ENCODE peak calls at places on chromosomes 12 and 14, in four cellular contexts. One of them, this sample, is unnamed.
A peak's percentile ranks its signal among the peaks of the same experiment; 100 is the strongest.

GRCh38 chr12:109752117-109753053 is 38.8 kb downstream of the FAM222A start:
- DNase-seq in GM12878: no peak
- DNase-seq in K562: no peak
- DNase-seq in HL-60: no peak
- DNase-seq in this sample: no peak

GRCh38 chr14:66471584-66471983 is 14.6 kb upstream of the CCDC196 start:
- DNase-seq in GM12878: no peak
- DNase-seq in K562: no peak
- DNase-seq in HL-60: no peak
- DNase-seq in this sample: no peak

GRCh38 chr12:53674977-53675700 is 744 bp downstream of the ATP5MC2 start:
- DNase-seq in GM12878: no peak
- DNase-seq in K562: no peak
- DNase-seq in HL-60: no peak
- DNase-seq in this sample: no peak

GRCh38 chr12:52525661-52526499 is 5.7 kb upstream of the KRT5 start:
- DNase-seq in GM12878: no peak
- DNase-seq in K562: no peak
- DNase-seq in HL-60: no peak
- DNase-seq in this sample: no peak

GRCh38 chr12:2414810-2415567 is 362.2 kb downstream of the CACNA1C start:
- DNase-seq in GM12878: no peak
- DNase-seq in K562: no peak
- DNase-seq in HL-60: no peak
- DNase-seq in this sample: no peak

GRCh38 chr12:100908501-100908900 is 113.9 kb downstream of the ANO4 start:
- DNase-seq in GM12878: no peak
- DNase-seq in K562: no peak
- DNase-seq in HL-60: no peak
- DNase-seq in this sample: no peak

GRCh38 chr12:753401-754237 is 1.2 kb downstream of the WNK1 start:
- DNase-seq in GM12878: no peak
- DNase-seq in K562: peak; percentile 22
- DNase-seq in HL-60: no peak
- DNase-seq in this sample: no peak

GRCh38 chr14:54329082-54329695 is 67.6 kb upstream of the CDKN3 start:
- DNase-seq in GM12878: no peak
- DNase-seq in K562: peak; percentile 26
- DNase-seq in HL-60: no peak
- DNase-seq in this sample: peak; percentile 14

GRCh38 chr14:69673578-69674305 is 62.3 kb downstream of the SUSD6 start:
- DNase-seq in GM12878: no peak
- DNase-seq in K562: no peak
- DNase-seq in HL-60: no peak
- DNase-seq in this sample: no peak

GRCh38 chr12:99131761-99132199 is 486.7 kb downstream of the APAF1 start:
- DNase-seq in GM12878: no peak
- DNase-seq in K562: no peak
- DNase-seq in HL-60: no peak
- DNase-seq in this sample: no peak

GRCh38 chr12:76242813-76243540 is 105.2 kb downstream of the BBS10 start:
- DNase-seq in GM12878: no peak
- DNase-seq in K562: no peak
- DNase-seq in HL-60: no peak
- DNase-seq in this sample: no peak

GRCh38 chr14:105213396-105213795 is 32.3 kb upstream of the NUDT14 start:
- DNase-seq in GM12878: no peak
- DNase-seq in K562: no peak
- DNase-seq in HL-60: no peak
- DNase-seq in this sample: no peak
- TF ChIP-seq POLR2AphosphoS5 in GM12878: no peak
- TF ChIP-seq POLR2AphosphoS5 in K562: no peak
- TF ChIP-seq POLR2AphosphoS5 in HL-60: no peak
- TF ChIP-seq POLR2AphosphoS5 in this sample: no peak

DNA sequence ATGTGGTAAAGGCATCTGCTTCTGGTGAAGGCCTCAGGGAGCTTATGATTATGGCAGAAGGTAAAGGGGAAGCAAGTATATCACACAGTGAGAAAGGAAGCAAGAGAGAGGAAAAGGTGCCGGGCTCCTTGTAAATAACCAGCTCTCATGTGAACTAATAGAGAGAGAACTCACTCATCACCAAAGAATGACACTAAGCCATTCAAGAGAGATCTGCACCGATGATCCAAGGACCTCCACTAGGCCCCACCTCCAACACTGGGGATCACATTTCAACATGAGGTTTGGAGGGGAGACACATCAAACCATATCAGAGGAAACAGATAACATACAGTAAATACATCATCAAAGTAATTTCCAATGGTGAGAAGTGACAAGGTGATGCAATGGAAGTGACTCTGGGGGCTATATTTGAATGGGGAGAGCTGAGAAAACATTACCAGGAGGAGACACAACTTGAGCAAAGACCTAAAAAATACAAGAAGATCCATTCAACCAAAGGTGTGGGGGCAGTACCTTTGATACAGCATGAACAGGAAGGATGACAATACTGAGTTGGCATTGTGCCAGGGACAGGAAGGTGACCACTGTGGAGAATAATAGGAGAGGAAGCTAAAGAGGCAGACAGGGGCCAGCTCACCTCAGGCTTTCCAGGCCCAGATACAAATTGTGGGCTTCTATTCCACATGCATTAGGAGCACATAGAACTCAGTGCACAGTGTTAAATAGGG is 134.4 kb upstream of the GRIP1 start:
- DNase-seq in GM12878: no peak
- DNase-seq in K562: peak; percentile 10
- DNase-seq in HL-60: no peak
- DNase-seq in this sample: no peak
- TF ChIP-seq SPI1 in GM12878: no peak
- TF ChIP-seq SPI1 in K562: no peak
- TF ChIP-seq SPI1 in HL-60: no peak
- TF ChIP-seq SPI1 in this sample: no peak

DNA sequence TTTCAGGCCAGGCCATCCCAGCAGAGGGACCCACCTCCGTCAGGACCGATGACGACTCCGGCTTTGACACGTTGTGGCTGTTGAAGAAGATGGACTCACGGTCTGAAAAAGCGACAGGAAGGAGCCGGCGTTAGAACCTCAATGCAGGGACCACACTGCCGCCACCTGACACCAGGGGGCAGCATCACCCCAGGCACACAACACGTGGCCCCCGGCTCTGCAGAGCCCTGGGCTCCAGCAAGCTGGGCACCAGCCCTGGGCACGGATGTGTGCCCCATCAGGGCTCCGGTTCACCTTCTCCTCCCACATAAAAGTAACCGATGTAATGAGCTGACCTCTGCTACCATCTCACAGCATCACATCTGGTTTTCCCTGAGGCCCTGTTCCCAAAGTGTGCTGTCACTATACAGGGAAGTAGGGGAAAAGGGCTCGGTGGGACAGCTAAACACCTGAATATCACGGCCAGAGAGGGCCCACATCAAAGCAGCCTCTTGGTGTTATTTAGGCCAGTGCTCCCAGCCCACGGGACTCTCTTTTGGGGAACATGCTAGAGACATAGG is 29.0 kb downstream of the CHGA start:
- DNase-seq in GM12878: peak; percentile 37
- DNase-seq in K562: peak; percentile 75
- DNase-seq in HL-60: peak; percentile 60
- DNase-seq in this sample: peak; percentile 97
- TF ChIP-seq POLR2AphosphoS5 in GM12878: no peak
- TF ChIP-seq POLR2AphosphoS5 in K562: no peak
- TF ChIP-seq POLR2AphosphoS5 in HL-60: no peak
- TF ChIP-seq POLR2AphosphoS5 in this sample: no peak

DNA sequence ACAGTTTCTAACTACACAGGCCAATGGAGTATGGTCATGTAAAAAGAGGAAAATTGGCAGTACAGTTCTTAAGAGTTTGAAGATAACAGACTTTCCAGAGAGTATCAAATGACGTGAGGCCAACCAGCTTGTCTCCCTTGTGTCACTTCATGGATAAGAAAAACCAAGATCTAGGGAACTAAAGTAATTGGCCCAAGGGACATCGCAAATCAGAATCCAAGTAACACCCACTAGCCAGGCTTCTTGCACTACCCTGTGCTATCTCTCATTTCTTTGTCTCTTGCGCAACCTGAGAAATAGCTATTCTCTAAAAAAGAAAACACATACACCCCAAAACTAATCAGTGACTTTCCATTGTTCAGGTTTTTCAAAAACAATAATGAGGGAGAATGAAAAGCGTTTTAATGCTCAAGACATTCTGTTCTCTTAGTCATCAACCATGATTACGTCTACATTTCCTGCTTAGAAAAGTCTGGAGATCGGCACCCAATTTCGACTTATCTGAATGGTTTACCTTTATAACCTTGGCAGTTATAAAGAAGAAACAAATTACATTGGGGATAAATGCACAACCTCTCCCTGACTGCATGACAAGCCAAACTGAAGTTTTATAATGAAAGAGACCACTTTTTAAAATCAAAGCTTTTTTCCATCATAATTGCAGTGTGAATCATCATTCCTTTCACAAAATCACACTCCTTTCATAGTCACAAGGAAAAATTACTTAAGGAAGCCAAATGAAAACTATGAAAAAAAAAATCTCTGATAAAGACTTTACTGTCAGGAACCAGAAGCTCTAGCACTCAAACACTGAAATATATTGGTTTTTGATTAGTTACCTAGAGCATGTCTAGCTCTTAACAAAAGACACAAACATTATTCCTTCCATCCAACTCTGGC is 42.1 kb downstream of the TMTC1 start:
- DNase-seq in GM12878: no peak
- DNase-seq in K562: no peak
- DNase-seq in HL-60: no peak
- DNase-seq in this sample: no peak
- TF ChIP-seq SPI1 in GM12878: no peak
- TF ChIP-seq SPI1 in K562: no peak
- TF ChIP-seq SPI1 in HL-60: no peak
- TF ChIP-seq SPI1 in this sample: no peak

DNA sequence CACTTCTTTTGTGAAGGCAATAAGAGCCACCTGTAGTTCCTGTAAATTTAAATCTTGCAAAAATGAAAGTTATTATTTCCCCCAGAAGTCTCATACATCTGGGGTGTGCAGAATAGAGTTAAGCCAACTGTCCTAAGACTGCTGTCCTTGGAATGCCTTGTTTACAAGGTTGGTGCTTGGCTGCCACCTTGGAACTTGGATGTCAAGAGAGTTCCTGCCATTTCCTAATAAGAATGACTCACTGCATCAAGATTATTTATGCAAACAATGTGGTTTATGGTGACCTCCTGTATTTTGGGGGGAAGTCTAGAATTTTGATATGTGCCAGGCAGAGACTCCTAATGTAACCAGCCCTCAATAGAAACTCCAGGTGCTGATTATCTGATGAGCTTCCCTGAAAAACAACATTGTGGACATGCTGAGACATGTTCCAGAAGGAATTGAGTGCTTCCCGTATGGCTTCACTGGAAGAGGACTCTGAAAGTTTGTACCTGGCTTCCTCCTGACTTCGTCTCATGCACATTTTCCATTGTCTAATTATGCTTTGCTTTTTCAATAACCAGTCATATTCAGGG is 1370.9 kb upstream of the TMEM132C start:
- DNase-seq in GM12878: no peak
- DNase-seq in K562: no peak
- DNase-seq in HL-60: no peak
- DNase-seq in this sample: no peak
- TF ChIP-seq POLR2AphosphoS5 in GM12878: no peak
- TF ChIP-seq POLR2AphosphoS5 in K562: no peak
- TF ChIP-seq POLR2AphosphoS5 in HL-60: no peak
- TF ChIP-seq POLR2AphosphoS5 in this sample: no peak

GRCh38 chr12:19070341-19070740 is 59.2 kb upstream of the PLEKHA5 start:
- DNase-seq in GM12878: no peak
- DNase-seq in K562: no peak
- DNase-seq in HL-60: no peak
- DNase-seq in this sample: no peak

GRCh38 chr12:19075711-19076340 is 53.7 kb upstream of the PLEKHA5 start:
- DNase-seq in GM12878: no peak
- DNase-seq in K562: no peak
- DNase-seq in HL-60: no peak
- DNase-seq in this sample: no peak

DNA sequence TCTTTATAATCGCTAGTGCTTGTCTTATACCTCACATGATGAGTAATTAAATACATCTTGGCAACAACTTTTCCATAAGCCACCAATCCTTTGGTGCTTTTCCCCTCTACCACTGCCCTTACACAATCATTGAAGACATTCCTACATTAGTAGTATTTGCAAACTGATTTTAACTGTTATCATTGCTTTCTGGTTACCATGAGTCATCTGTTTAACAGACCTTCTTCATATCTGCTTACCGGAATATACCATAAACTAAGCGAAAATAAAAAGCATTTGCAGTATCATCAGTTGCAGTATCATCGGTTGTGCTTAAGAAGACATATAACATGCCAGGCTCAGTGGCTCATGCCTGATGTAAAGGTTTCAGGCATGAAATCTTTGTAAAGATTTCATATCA is 54.8 kb upstream of the PLEKHA5 start:
- DNase-seq in GM12878: no peak
- DNase-seq in K562: no peak
- DNase-seq in HL-60: no peak
- DNase-seq in this sample: no peak
- TF ChIP-seq SPI1 in GM12878: no peak
- TF ChIP-seq SPI1 in K562: no peak
- TF ChIP-seq SPI1 in HL-60: no peak
- TF ChIP-seq SPI1 in this sample: no peak

This sample was measured in GM12891.